ENCODE peak calls at places on chromosomes 12 and 14, in six cellular contexts. One of them, this sample, is unnamed.

GRCh38 chr12:111597731-111598636 is 1.1 kb downstream of the ATXN2 start:
- DNase-seq in H9: peak; percentile 55
- DNase-seq in neural progenitor cell: peak; percentile 68
- DNase-seq in keratinocyte: no peak
- DNase-seq in GM23248: peak; percentile 62
- DNase-seq in fibroblast of lung: peak; percentile 27
- DNase-seq in this sample: peak; percentile 34

GRCh38 chr14:80344208-80344607 is 132.9 kb upstream of the DIO2 start:
- DNase-seq in H9: no peak
- DNase-seq in neural progenitor cell: no peak
- DNase-seq in keratinocyte: no peak
- DNase-seq in GM23248: no peak
- DNase-seq in fibroblast of lung: no peak
- DNase-seq in this sample: no peak

GRCh38 chr12:10717410-10717809 is 5.7 kb downstream of the YBX3 start:
- DNase-seq in H9: no peak
- DNase-seq in neural progenitor cell: peak; percentile 28
- DNase-seq in keratinocyte: no peak
- DNase-seq in GM23248: peak; percentile 43
- DNase-seq in fibroblast of lung: peak; percentile 51
- DNase-seq in this sample: no peak

GRCh38 chr12:85803231-85803630 is 33.0 kb downstream of the RASSF9 start:
- DNase-seq in H9: no peak
- DNase-seq in neural progenitor cell: no peak
- DNase-seq in keratinocyte: no peak
- DNase-seq in GM23248: peak; percentile 41
- DNase-seq in fibroblast of lung: peak; percentile 9
- DNase-seq in this sample: no peak

GRCh38 chr12:114321524-114321923 is 84.4 kb downstream of the TBX5 start:
- DNase-seq in H9: no peak
- DNase-seq in neural progenitor cell: no peak
- DNase-seq in keratinocyte: no peak
- DNase-seq in GM23248: no peak
- DNase-seq in fibroblast of lung: no peak
- DNase-seq in this sample: no peak

GRCh38 chr14:64279719-64280668 is 14.2 kb downstream of the ESR2 start:
- DNase-seq in H9: no peak
- DNase-seq in neural progenitor cell: no peak
- DNase-seq in keratinocyte: no peak
- DNase-seq in GM23248: no peak
- DNase-seq in fibroblast of lung: peak; percentile 47
- DNase-seq in this sample: no peak

GRCh38 chr12:13154027-13154538 is 42.4 kb upstream of the EMP1 start:
- DNase-seq in H9: no peak
- DNase-seq in neural progenitor cell: no peak
- DNase-seq in keratinocyte: no peak
- DNase-seq in GM23248: peak; percentile 61
- DNase-seq in fibroblast of lung: peak; percentile 43
- DNase-seq in this sample: no peak

GRCh38 chr14:39372656-39373055 is 59.6 kb downstream of the FBXO33 start:
- DNase-seq in H9: no peak
- DNase-seq in neural progenitor cell: no peak
- DNase-seq in keratinocyte: no peak
- DNase-seq in GM23248: peak; percentile 89
- DNase-seq in fibroblast of lung: peak; percentile 42
- DNase-seq in this sample: no peak

GRCh38 chr12:69655616-69656336 is 43.3 kb downstream of the BEST3 start:
- DNase-seq in H9: no peak
- DNase-seq in neural progenitor cell: no peak
- DNase-seq in keratinocyte: no peak
- DNase-seq in GM23248: peak; percentile 90
- DNase-seq in fibroblast of lung: peak; percentile 95
- DNase-seq in this sample: no peak

GRCh38 chr12:68884251-68884650 is 48.7 kb downstream of the CPM start:
- DNase-seq in H9: no peak
- DNase-seq in neural progenitor cell: no peak
- DNase-seq in keratinocyte: no peak
- DNase-seq in GM23248: no peak
- DNase-seq in fibroblast of lung: no peak
- DNase-seq in this sample: no peak

GRCh38 chr12:88144037-88144436 is 1.9 kb downstream of the TMTC3 start:
- DNase-seq in H9: no peak
- DNase-seq in neural progenitor cell: no peak
- DNase-seq in keratinocyte: no peak
- DNase-seq in GM23248: no peak
- DNase-seq in fibroblast of lung: no peak
- DNase-seq in this sample: no peak

GRCh38 chr12:113488322-113488721 is 16.7 kb upstream of the LHX5 start:
- DNase-seq in H9: no peak
- DNase-seq in neural progenitor cell: no peak
- DNase-seq in keratinocyte: no peak
- DNase-seq in GM23248: no peak
- DNase-seq in fibroblast of lung: no peak
- DNase-seq in this sample: no peak

DNA sequence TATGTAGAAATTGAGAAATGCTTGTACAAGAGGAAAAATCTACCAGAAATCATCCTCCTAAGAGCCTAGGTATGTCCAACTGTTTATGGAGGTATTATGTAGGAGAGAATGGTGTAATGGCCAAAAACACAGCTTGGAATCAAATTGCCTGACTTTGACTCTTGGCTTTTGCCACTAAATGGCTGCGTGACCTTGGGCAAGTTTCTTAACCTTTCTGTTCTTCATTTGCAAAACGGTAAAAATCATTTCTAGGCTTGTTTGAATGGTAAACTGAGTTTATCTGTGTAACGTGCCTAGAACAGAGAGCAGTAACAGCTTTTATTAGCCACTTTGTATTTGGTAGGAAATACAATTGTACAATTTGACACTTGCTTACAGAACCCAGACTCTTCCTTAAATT is 4.9 kb upstream of the GRIP1 start:
- DNase-seq in H9: no peak
- DNase-seq in neural progenitor cell: no peak
- DNase-seq in keratinocyte: no peak
- DNase-seq in GM23248: no peak
- DNase-seq in fibroblast of lung: no peak
- DNase-seq in this sample: no peak
- H3K4me2 ChIP-seq in H9: no peak overlapping the region
- H3K4me2 ChIP-seq in neural progenitor cell: no peak overlapping the region
- H3K4me2 ChIP-seq in keratinocyte: no peak overlapping the region
- H3K4me2 ChIP-seq in GM23248: no peak overlapping the region
- H3K4me2 ChIP-seq in fibroblast of lung: no peak overlapping the region
- H3K4me2 ChIP-seq in this sample: no peak overlapping the region

GRCh38 chr14:46259536-46259935 is 392.0 kb downstream of the RPL10L start:
- DNase-seq in H9: peak; percentile 63
- DNase-seq in neural progenitor cell: peak; percentile 39
- DNase-seq in keratinocyte: no peak
- DNase-seq in GM23248: peak; percentile 4
- DNase-seq in fibroblast of lung: no peak
- DNase-seq in this sample: no peak
- H2AFZ ChIP-seq in H9: no peak overlapping the region
- H2AFZ ChIP-seq in neural progenitor cell: no peak overlapping the region
- H2AFZ ChIP-seq in keratinocyte: no peak overlapping the region
- H2AFZ ChIP-seq in GM23248: no peak overlapping the region
- H2AFZ ChIP-seq in fibroblast of lung: no peak overlapping the region
- H2AFZ ChIP-seq in this sample: no peak overlapping the region

GRCh38 chr14:38074091-38074490 is 133.6 kb upstream of the SSTR1 start:
- DNase-seq in H9: no peak
- DNase-seq in neural progenitor cell: no peak
- DNase-seq in keratinocyte: no peak
- DNase-seq in GM23248: peak; percentile 17
- DNase-seq in fibroblast of lung: no peak
- DNase-seq in this sample: peak; percentile 12

GRCh38 chr14:38074754-38075153 is 132.9 kb upstream of the SSTR1 start:
- DNase-seq in H9: no peak
- DNase-seq in neural progenitor cell: no peak
- DNase-seq in keratinocyte: no peak
- DNase-seq in GM23248: no peak
- DNase-seq in fibroblast of lung: no peak
- DNase-seq in this sample: no peak

GRCh38 chr14:38070213-38070612 is 137.5 kb upstream of the SSTR1 start:
- DNase-seq in H9: no peak
- DNase-seq in neural progenitor cell: no peak
- DNase-seq in keratinocyte: no peak
- DNase-seq in GM23248: peak; percentile 12
- DNase-seq in fibroblast of lung: no peak
- DNase-seq in this sample: no peak

GRCh38 chr14:38078393-38078792 is 129.3 kb upstream of the SSTR1 start:
- DNase-seq in H9: no peak
- DNase-seq in neural progenitor cell: no peak
- DNase-seq in keratinocyte: no peak
- DNase-seq in GM23248: no peak
- DNase-seq in fibroblast of lung: no peak
- DNase-seq in this sample: peak; percentile 17

DNA sequence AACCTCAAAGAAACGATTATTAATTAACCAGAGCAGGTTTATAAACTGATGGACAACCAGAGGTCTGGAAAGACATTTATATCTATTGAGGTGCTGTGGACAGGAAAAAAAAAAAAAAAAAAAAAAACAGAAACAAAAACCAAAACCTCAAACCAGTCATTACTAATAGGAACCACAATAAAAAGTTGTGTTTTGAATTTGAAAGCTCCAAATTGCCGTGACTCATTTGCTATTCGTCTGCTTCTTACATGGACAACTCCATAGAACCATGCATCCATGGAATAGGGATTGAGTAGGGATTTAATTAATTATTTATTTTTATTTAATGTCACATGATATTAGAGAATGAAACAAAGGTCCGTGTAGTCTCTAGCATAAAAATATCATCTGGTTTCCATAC is 134.1 kb upstream of the SSTR1 start:
- DNase-seq in H9: no peak
- DNase-seq in neural progenitor cell: no peak
- DNase-seq in keratinocyte: no peak
- DNase-seq in GM23248: peak; percentile 76
- DNase-seq in fibroblast of lung: no peak
- DNase-seq in this sample: no peak
- H3K4me1 ChIP-seq in H9: no peaks in the 10 kb centered on the region
- H3K4me1 ChIP-seq in neural progenitor cell: peaks cover 5% of the 10 kb centered on the region
- H3K4me1 ChIP-seq in keratinocyte: no peaks in the 10 kb centered on the region
- H3K4me1 ChIP-seq in GM23248: peaks cover 11% of the 10 kb centered on the region
- H3K4me1 ChIP-seq in fibroblast of lung: no peaks in the 10 kb centered on the region
- H3K4me1 ChIP-seq in this sample: peaks cover 30% of the 10 kb centered on the region

GRCh38 chr14:98758440-98758839 is 513.6 kb downstream of the BCL11B start:
- DNase-seq in H9: no peak
- DNase-seq in neural progenitor cell: no peak
- DNase-seq in keratinocyte: no peak
- DNase-seq in GM23248: no peak
- DNase-seq in fibroblast of lung: no peak
- DNase-seq in this sample: no peak

GRCh38 chr14:98751110-98751509 is 520.9 kb downstream of the BCL11B start:
- DNase-seq in H9: no peak
- DNase-seq in neural progenitor cell: no peak
- DNase-seq in keratinocyte: no peak
- DNase-seq in GM23248: no peak
- DNase-seq in fibroblast of lung: no peak
- DNase-seq in this sample: no peak

GRCh38 chr14:98752660-98753059 is 519.3 kb downstream of the BCL11B start:
- DNase-seq in H9: no peak
- DNase-seq in neural progenitor cell: no peak
- DNase-seq in keratinocyte: no peak
- DNase-seq in GM23248: no peak
- DNase-seq in fibroblast of lung: no peak
- DNase-seq in this sample: no peak

GRCh38 chr14:98756749-98757148 is 515.2 kb downstream of the BCL11B start:
- DNase-seq in H9: no peak
- DNase-seq in neural progenitor cell: no peak
- DNase-seq in keratinocyte: no peak
- DNase-seq in GM23248: no peak
- DNase-seq in fibroblast of lung: no peak
- DNase-seq in this sample: no peak

DNA sequence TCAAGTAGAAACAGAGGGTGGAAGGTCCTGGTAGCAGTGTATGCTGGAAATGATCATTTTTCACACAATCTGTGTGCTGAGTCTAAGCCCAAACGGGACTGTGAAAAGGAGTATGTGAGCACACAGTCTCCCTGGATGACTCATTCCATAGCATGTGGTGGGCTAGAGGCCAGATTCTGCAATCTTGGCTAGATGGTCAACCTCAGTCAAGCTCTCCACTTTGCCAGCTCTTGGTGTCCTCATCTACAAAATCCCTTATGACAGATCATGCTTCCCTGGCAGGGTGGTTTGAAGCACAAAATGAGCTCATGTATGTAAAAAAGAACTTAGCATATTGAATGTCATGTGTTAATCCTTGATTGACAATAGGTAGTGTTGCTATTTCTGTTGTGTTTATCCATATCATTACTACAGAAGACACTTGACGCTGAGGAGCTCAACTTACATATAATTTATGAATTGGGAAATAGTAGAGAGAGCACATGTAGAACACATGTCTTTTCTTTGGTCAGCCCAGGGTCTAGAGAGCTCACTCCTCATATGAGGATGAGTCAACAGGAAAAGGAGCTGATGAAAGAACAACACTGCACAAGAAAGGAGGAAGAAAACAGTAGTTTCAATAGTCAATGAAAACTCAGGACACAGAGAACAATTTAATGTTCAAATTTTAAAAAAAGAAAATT is 517.5 kb downstream of the BCL11B start:
- DNase-seq in H9: no peak
- DNase-seq in neural progenitor cell: no peak
- DNase-seq in keratinocyte: no peak
- DNase-seq in GM23248: no peak
- DNase-seq in fibroblast of lung: peak; percentile 13
- DNase-seq in this sample: no peak
- H3K4me2 ChIP-seq in H9: no peak overlapping the region
- H3K4me2 ChIP-seq in neural progenitor cell: no peak overlapping the region
- H3K4me2 ChIP-seq in keratinocyte: no peak overlapping the region
- H3K4me2 ChIP-seq in GM23248: no peak overlapping the region
- H3K4me2 ChIP-seq in fibroblast of lung: no peak overlapping the region
- H3K4me2 ChIP-seq in this sample: no peak overlapping the region

DNA sequence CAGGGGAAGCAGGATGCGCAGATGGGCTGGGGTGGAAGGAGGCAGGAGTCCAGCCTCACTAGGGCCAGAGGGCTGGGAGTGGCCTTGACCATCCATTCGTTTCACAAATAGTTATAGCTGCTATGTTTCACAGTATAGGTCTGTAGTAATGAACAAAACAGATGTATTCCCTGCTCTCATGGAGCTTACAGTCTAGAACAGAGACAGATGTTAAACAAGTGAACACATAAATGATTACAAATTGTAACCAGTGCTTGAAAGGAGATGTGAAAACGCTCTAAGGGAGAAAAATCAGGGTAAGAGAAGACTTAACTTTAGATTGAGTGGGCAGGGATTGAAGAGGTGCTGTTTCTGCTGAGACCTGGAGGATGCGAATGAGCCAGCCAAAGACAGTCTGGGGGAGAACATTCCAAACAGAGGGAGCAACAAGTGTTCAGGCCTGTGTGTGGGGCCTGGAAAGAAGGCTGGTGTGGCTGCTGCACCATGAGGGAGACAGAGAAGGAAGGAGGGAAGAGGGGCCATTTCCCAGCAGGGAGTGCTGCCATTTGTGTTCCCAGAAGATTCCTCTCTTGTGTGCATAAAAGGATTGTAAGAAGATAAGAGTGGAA is 14.6 kb downstream of the CFAP251 start:
- DNase-seq in H9: no peak
- DNase-seq in neural progenitor cell: no peak
- DNase-seq in keratinocyte: no peak
- DNase-seq in GM23248: no peak
- DNase-seq in fibroblast of lung: no peak
- DNase-seq in this sample: no peak
- H2AFZ ChIP-seq in H9: no peak overlapping the region
- H2AFZ ChIP-seq in neural progenitor cell: peak overlapping the region; percentile 86
- H2AFZ ChIP-seq in keratinocyte: no peak overlapping the region
- H2AFZ ChIP-seq in GM23248: no peak overlapping the region
- H2AFZ ChIP-seq in fibroblast of lung: no peak overlapping the region
- H2AFZ ChIP-seq in this sample: no peak overlapping the region

This sample was measured in OCI-LY7.